ENCODE peak calls at places on chromosome 16, in eight cellular contexts. One of them, this sample, is unnamed.

GRCh38 chr16:4026854-4027253 is 89.4 kb downstream of the ADCY9 start:
- DNase-seq in cardiac muscle cell: no peak
- DNase-seq in HFFc6: no peak
- DNase-seq in A549: no peak
- DNase-seq in GM13976: no peak
- DNase-seq in RWPE1: no peak
- DNase-seq in GM23338: no peak
- DNase-seq in heart right ventricle: no peak
- DNase-seq in this sample: no peak

GRCh38 chr16:87420401-87421368 is 28.5 kb downstream of the MAP1LC3B start:
- DNase-seq in cardiac muscle cell: no peak
- DNase-seq in HFFc6: no peak
- DNase-seq in A549: no peak
- DNase-seq in GM13976: no peak
- DNase-seq in RWPE1: no peak
- DNase-seq in GM23338: peak; percentile 49
- DNase-seq in heart right ventricle: no peak
- DNase-seq in this sample: no peak

GRCh38 chr16:47392114-47392513 is 68.7 kb downstream of the ITFG1 start:
- DNase-seq in cardiac muscle cell: peak; percentile 26
- DNase-seq in HFFc6: no peak
- DNase-seq in A549: no peak
- DNase-seq in GM13976: no peak
- DNase-seq in RWPE1: no peak
- DNase-seq in GM23338: no peak
- DNase-seq in heart right ventricle: no peak
- DNase-seq in this sample: no peak

GRCh38 chr16:68798398-68798797 is 44.9 kb upstream of the TANGO6 start:
- DNase-seq in cardiac muscle cell: no peak
- DNase-seq in HFFc6: no peak
- DNase-seq in A549: no peak
- DNase-seq in GM13976: no peak
- DNase-seq in RWPE1: peak; percentile 66
- DNase-seq in GM23338: peak; percentile 30
- DNase-seq in heart right ventricle: no peak
- DNase-seq in this sample: no peak

GRCh38 chr16:68506331-68507053 is 32.6 kb upstream of the ZFP90 start:
- DNase-seq in cardiac muscle cell: no peak
- DNase-seq in HFFc6: peak; percentile 40
- DNase-seq in A549: no peak
- DNase-seq in GM13976: peak; percentile 16
- DNase-seq in RWPE1: no peak
- DNase-seq in GM23338: no peak
- DNase-seq in heart right ventricle: no peak
- DNase-seq in this sample: no peak

GRCh38 chr16:67734731-67735201 is 15.7 kb upstream of the GFOD2 start:
- DNase-seq in cardiac muscle cell: no peak
- DNase-seq in HFFc6: no peak
- DNase-seq in A549: no peak
- DNase-seq in GM13976: no peak
- DNase-seq in RWPE1: no peak
- DNase-seq in GM23338: no peak
- DNase-seq in heart right ventricle: no peak
- DNase-seq in this sample: no peak

GRCh38 chr16:12462690-12463646 is 340.7 kb downstream of the CPPED1 start:
- DNase-seq in cardiac muscle cell: peak; percentile 63
- DNase-seq in HFFc6: peak; percentile 30
- DNase-seq in A549: no peak
- DNase-seq in GM13976: no peak
- DNase-seq in RWPE1: no peak
- DNase-seq in GM23338: no peak
- DNase-seq in heart right ventricle: no peak
- DNase-seq in this sample: no peak

GRCh38 chr16:49828545-49829267 is 27.2 kb downstream of the ZNF423 start:
- DNase-seq in cardiac muscle cell: no peak
- DNase-seq in HFFc6: no peak
- DNase-seq in A549: no peak
- DNase-seq in GM13976: no peak
- DNase-seq in RWPE1: no peak
- DNase-seq in GM23338: no peak
- DNase-seq in heart right ventricle: peak; percentile 55
- DNase-seq in this sample: no peak

GRCh38 chr16:87185313-87185712 is 131.9 kb downstream of the C16orf95 start:
- DNase-seq in cardiac muscle cell: no peak
- DNase-seq in HFFc6: no peak
- DNase-seq in A549: no peak
- DNase-seq in GM13976: no peak
- DNase-seq in RWPE1: no peak
- DNase-seq in GM23338: no peak
- DNase-seq in heart right ventricle: no peak
- DNase-seq in this sample: no peak

GRCh38 chr16:19680972-19681371 is 37.1 kb downstream of the KNOP1 start:
- DNase-seq in cardiac muscle cell: no peak
- DNase-seq in HFFc6: no peak
- DNase-seq in A549: no peak
- DNase-seq in GM13976: no peak
- DNase-seq in RWPE1: no peak
- DNase-seq in GM23338: peak; percentile 56
- DNase-seq in heart right ventricle: no peak
- DNase-seq in this sample: no peak

GRCh38 chr16:48405907-48406306 is 20.7 kb upstream of the SIAH1 start:
- DNase-seq in cardiac muscle cell: no peak
- DNase-seq in HFFc6: no peak
- DNase-seq in A549: no peak
- DNase-seq in GM13976: no peak
- DNase-seq in RWPE1: no peak
- DNase-seq in GM23338: no peak
- DNase-seq in heart right ventricle: no peak
- DNase-seq in this sample: no peak

GRCh38 chr16:83272201-83272600 is 535.6 kb upstream of the HSBP1 start:
- DNase-seq in cardiac muscle cell: no peak
- DNase-seq in HFFc6: peak; percentile 6
- DNase-seq in A549: no peak
- DNase-seq in GM13976: no peak
- DNase-seq in RWPE1: no peak
- DNase-seq in GM23338: no peak
- DNase-seq in heart right ventricle: no peak
- DNase-seq in this sample: no peak

GRCh38 chr16:2471653-2472487 is 773 bp downstream of the NTN3 start:
- DNase-seq in cardiac muscle cell: no peak
- DNase-seq in HFFc6: no peak
- DNase-seq in A549: no peak
- DNase-seq in GM13976: no peak
- DNase-seq in RWPE1: no peak
- DNase-seq in GM23338: peak; percentile 44
- DNase-seq in heart right ventricle: no peak
- DNase-seq in this sample: peak; percentile 58

GRCh38 chr16:4261557-4262172 is 11.2 kb downstream of the TFAP4 start:
- DNase-seq in cardiac muscle cell: peak; percentile 42
- DNase-seq in HFFc6: no peak
- DNase-seq in A549: peak; percentile 78
- DNase-seq in GM13976: peak; percentile 55
- DNase-seq in RWPE1: no peak
- DNase-seq in GM23338: peak; percentile 86
- DNase-seq in heart right ventricle: peak; percentile 45
- DNase-seq in this sample: peak; percentile 82

GRCh38 chr16:67431077-67431804 is at the start of gene HSD11B2:
- DNase-seq in cardiac muscle cell: peak; percentile 52
- DNase-seq in HFFc6: peak; percentile 41
- DNase-seq in A549: peak; percentile 62
- DNase-seq in GM13976: peak; percentile 71
- DNase-seq in RWPE1: peak; percentile 72
- DNase-seq in GM23338: peak; percentile 83
- DNase-seq in heart right ventricle: peak; percentile 52
- DNase-seq in this sample: peak; percentile 70

GRCh38 chr16:20268409-20268808 is 58.9 kb downstream of the GP2 start:
- DNase-seq in cardiac muscle cell: no peak
- DNase-seq in HFFc6: no peak
- DNase-seq in A549: no peak
- DNase-seq in GM13976: no peak
- DNase-seq in RWPE1: no peak
- DNase-seq in GM23338: no peak
- DNase-seq in heart right ventricle: no peak
- DNase-seq in this sample: no peak

GRCh38 chr16:12804395-12804794 is 708 bp upstream of the CPPED1 start:
- DNase-seq in cardiac muscle cell: no peak
- DNase-seq in HFFc6: no peak
- DNase-seq in A549: no peak
- DNase-seq in GM13976: no peak
- DNase-seq in RWPE1: no peak
- DNase-seq in GM23338: no peak
- DNase-seq in heart right ventricle: no peak
- DNase-seq in this sample: no peak

GRCh38 chr16:1152651-1153259 is at the start of gene CACNA1H:
- DNase-seq in cardiac muscle cell: no peak
- DNase-seq in HFFc6: no peak
- DNase-seq in A549: no peak
- DNase-seq in GM13976: peak; percentile 71
- DNase-seq in RWPE1: peak; percentile 71
- DNase-seq in GM23338: peak; percentile 75
- DNase-seq in heart right ventricle: peak; percentile 51
- DNase-seq in this sample: peak; percentile 78

GRCh38 chr16:85460983-85461813 is 151.9 kb upstream of the GSE1 start:
- DNase-seq in cardiac muscle cell: peak; percentile 69
- DNase-seq in HFFc6: peak; percentile 45
- DNase-seq in A549: peak; percentile 43
- DNase-seq in GM13976: no peak
- DNase-seq in RWPE1: no peak
- DNase-seq in GM23338: no peak
- DNase-seq in heart right ventricle: no peak
- DNase-seq in this sample: peak; percentile 65

GRCh38 chr16:81716478-81717210 is 62.4 kb upstream of the PLCG2 start:
- DNase-seq in cardiac muscle cell: no peak
- DNase-seq in HFFc6: no peak
- DNase-seq in A549: no peak
- DNase-seq in GM13976: no peak
- DNase-seq in RWPE1: no peak
- DNase-seq in GM23338: no peak
- DNase-seq in heart right ventricle: no peak
- DNase-seq in this sample: no peak

GRCh38 chr16:49441366-49441780 is 67.8 kb downstream of the C16orf78 start:
- DNase-seq in cardiac muscle cell: peak; percentile 3
- DNase-seq in HFFc6: no peak
- DNase-seq in A549: no peak
- DNase-seq in GM13976: peak; percentile 87
- DNase-seq in RWPE1: no peak
- DNase-seq in GM23338: peak; percentile 79
- DNase-seq in heart right ventricle: peak; percentile 41
- DNase-seq in this sample: peak; percentile 30

GRCh38 chr16:4116328-4117249 is at the start of gene ADCY9:
- DNase-seq in cardiac muscle cell: peak; percentile 84
- DNase-seq in HFFc6: peak; percentile 38
- DNase-seq in A549: peak; percentile 69
- DNase-seq in GM13976: peak; percentile 95
- DNase-seq in RWPE1: peak; percentile 90
- DNase-seq in GM23338: peak; percentile 91
- DNase-seq in heart right ventricle: peak; percentile 88
- DNase-seq in this sample: peak; percentile 86

GRCh38 chr16:66539628-66540469 is 10.1 kb downstream of the TK2 start:
- DNase-seq in cardiac muscle cell: no peak
- DNase-seq in HFFc6: no peak
- DNase-seq in A549: no peak
- DNase-seq in GM13976: peak; percentile 55
- DNase-seq in RWPE1: no peak
- DNase-seq in GM23338: no peak
- DNase-seq in heart right ventricle: no peak
- DNase-seq in this sample: no peak

DNA sequence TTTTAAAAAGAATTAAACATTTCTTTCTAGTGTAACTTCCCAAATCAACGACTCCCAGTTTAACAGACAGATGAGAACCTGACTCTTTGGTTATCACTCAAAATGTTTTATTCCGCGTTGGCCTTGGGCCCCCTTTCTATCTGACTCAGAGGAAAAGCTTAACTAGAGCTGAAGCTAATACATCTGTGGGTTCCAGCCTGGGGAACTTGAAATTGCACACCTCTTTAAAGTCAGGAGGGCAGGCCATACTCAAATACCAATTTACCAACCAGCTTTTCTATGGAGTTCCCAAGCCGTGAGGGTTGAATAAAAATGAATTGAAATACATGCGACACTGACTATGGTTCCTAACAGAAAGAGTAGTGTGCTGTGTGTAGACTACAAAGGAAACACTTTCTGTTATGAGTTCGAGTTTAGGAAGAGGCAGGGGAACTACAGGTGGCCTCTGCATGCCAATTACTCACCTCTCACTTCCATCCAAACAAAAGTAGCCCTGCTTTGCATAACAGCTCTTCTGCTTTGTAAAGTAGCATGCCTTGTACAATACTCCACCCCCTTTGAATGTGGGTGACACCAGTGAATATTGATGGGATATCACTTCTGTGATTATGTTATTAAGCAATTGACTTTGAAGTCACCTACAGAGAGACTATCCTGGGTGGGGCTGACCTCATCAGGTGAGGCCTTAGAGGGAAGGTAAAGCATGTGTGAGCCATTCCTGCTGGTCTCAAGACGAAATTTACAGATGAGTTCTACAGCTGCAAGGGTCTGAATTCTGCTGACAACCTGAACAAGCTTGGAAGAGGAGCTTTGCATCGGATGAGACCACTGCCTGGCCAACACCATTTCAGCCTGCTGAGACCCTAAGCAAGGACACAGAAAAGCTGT is 92.1 kb downstream of the WDR59 start:
- DNase-seq in cardiac muscle cell: no peak
- DNase-seq in HFFc6: no peak
- DNase-seq in A549: no peak
- DNase-seq in GM13976: no peak
- DNase-seq in RWPE1: no peak
- DNase-seq in GM23338: no peak
- DNase-seq in heart right ventricle: no peak
- DNase-seq in this sample: no peak
- TF ChIP-seq CTCF in cardiac muscle cell: no peak
- TF ChIP-seq CTCF in HFFc6: no peak
- TF ChIP-seq CTCF in A549: no peak
- TF ChIP-seq CTCF in GM13976: no peak
- TF ChIP-seq CTCF in RWPE1: no peak
- TF ChIP-seq CTCF in GM23338: no peak
- TF ChIP-seq CTCF in heart right ventricle: no peak
- TF ChIP-seq CTCF in this sample: no peak

GRCh38 chr16:30406911-30407793 is at the start of gene ZNF771:
- DNase-seq in cardiac muscle cell: peak; percentile 92
- DNase-seq in HFFc6: peak; percentile 71
- DNase-seq in A549: peak; percentile 90
- DNase-seq in GM13976: peak; percentile 95
- DNase-seq in RWPE1: peak; percentile 86
- DNase-seq in GM23338: peak; percentile 97
- DNase-seq in heart right ventricle: peak; percentile 95
- DNase-seq in this sample: peak; percentile 89
- TF ChIP-seq CTCF in cardiac muscle cell: no peak
- TF ChIP-seq CTCF in HFFc6: peak; percentile 28
- TF ChIP-seq CTCF in A549: no peak
- TF ChIP-seq CTCF in GM13976: no peak
- TF ChIP-seq CTCF in RWPE1: no peak
- TF ChIP-seq CTCF in GM23338: no peak
- TF ChIP-seq CTCF in heart right ventricle: peak; percentile 4
- TF ChIP-seq CTCF in this sample: no peak

GRCh38 chr16:55033225-55034156 is 102.8 kb downstream of the IRX5 start:
- DNase-seq in cardiac muscle cell: no peak
- DNase-seq in HFFc6: no peak
- DNase-seq in A549: no peak
- DNase-seq in GM13976: no peak
- DNase-seq in RWPE1: no peak
- DNase-seq in GM23338: no peak
- DNase-seq in heart right ventricle: no peak
- DNase-seq in this sample: no peak
- TF ChIP-seq CTCF in cardiac muscle cell: no peak
- TF ChIP-seq CTCF in HFFc6: no peak
- TF ChIP-seq CTCF in A549: no peak
- TF ChIP-seq CTCF in GM13976: no peak
- TF ChIP-seq CTCF in RWPE1: no peak
- TF ChIP-seq CTCF in GM23338: no peak
- TF ChIP-seq CTCF in heart right ventricle: no peak
- TF ChIP-seq CTCF in this sample: no peak

GRCh38 chr16:28301154-28301553 is 8.8 kb downstream of the SBK1 start:
- DNase-seq in cardiac muscle cell: no peak
- DNase-seq in HFFc6: no peak
- DNase-seq in A549: no peak
- DNase-seq in GM13976: no peak
- DNase-seq in RWPE1: no peak
- DNase-seq in GM23338: no peak
- DNase-seq in heart right ventricle: no peak
- DNase-seq in this sample: no peak
- TF ChIP-seq CTCF in cardiac muscle cell: no peak
- TF ChIP-seq CTCF in HFFc6: no peak
- TF ChIP-seq CTCF in A549: no peak
- TF ChIP-seq CTCF in GM13976: no peak
- TF ChIP-seq CTCF in RWPE1: no peak
- TF ChIP-seq CTCF in GM23338: no peak
- TF ChIP-seq CTCF in heart right ventricle: no peak
- TF ChIP-seq CTCF in this sample: no peak